ENCODE peak calls at places on chromosomes 6 and 20, in five cellular contexts. L is lower lobe of right lung; D is OCI-LY7; I is effector memory CD4-positive, alpha-beta T cell; Q is SK-N-MC. E is an unnamed sample.

GRCh38 chr6:28643017-28643740 is 117.5 kb downstream of the GPX5 start:
- DNase-seq in D (no peak), Q (peak; percentile 88), L (no peak), I (no peak), E (no peak)

GRCh38 chr6:39646751-39647420 is 78.3 kb downstream of the KIF6 start:
- DNase-seq in D (no peak), Q (peak; percentile 80), I (no peak), L (no peak), E (no peak)

GRCh38 chr6:35092362-35093117 is 48.6 kb downstream of the TCP11 start:
- DNase-seq in I (no peak), D (no peak), L (no peak), Q (no peak), E (peak; percentile 40)

GRCh38 chr20:37356387-37356786 is 10.4 kb downstream of the SRC start:
- DNase-seq in Q (no peak), I (no peak), D (no peak), L (peak; percentile 85), E (peak; percentile 52)

GRCh38 chr6:29793036-29793356 is 34.6 kb upstream of the HLA-G start:
- DNase-seq in D (no peak), L (no peak), Q (no peak), I (no peak), E (no peak)

GRCh38 chr6:39347906-39348585 is 25.5 kb upstream of the KCNK16 start:
- DNase-seq in D (peak; percentile 47), Q (peak; percentile 32), L (peak; percentile 78), I (no peak), E (peak; percentile 45)

GRCh38 chr6:159961523-159961922 is 7.4 kb upstream of the IGF2R start:
- DNase-seq in I (no peak), D (no peak), Q (no peak), L (no peak), E (no peak)

GRCh38 chr6:33759887-33760629 is 13.4 kb upstream of the IP6K3 start:
- DNase-seq in L (no peak), D (no peak), Q (no peak), I (no peak), E (no peak)

GRCh38 chr6:143333081-143333480 is 117.4 kb downstream of the ADAT2 start:
- DNase-seq in Q (no peak), L (no peak), I (no peak), D (no peak), E (no peak)

DNA sequence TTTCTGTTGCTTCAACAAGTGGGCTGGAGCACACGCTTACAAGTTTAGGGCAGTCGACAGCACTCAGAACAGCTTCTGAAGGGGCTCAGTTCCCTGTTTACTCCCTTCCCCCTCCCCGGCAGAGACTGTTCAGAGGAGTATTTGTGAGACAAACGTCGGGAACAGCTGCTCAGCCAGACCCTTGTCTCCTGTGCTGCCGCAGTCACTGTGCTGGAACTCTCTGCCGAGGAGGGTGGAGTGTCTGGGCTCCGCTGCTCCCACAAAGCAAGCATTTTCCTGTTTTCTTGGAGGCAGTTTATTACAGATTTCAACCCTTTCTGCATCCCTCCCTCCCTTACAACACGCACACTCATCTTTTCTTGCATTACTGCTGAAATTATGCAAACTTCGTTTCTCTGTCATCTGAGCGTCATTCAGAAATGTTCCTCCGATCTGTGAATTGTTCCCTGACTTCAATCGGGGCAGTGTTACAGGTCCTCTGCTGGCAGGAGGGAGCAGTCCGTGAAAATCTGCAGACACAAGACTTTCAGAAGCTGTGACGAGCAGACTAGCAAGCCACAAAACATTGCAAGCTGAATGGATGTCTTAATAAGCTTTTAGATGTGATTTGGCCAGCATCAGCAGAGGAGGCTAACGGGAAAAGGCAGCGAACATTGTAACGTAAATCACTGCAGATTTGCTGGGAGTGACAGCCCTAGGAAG is 76.3 kb downstream of the LYRM2 start:
- DNase-seq in D (no peak), Q (no peak), I (no peak), L (no peak), E (peak; percentile 26)
- H3K4me3 ChIP-seq in D (no peak overlapping the region), Q (no peak overlapping the region), I (no peak overlapping the region), L (peak overlapping the region; percentile 9), E (peak overlapping the region; percentile 0)

DNA sequence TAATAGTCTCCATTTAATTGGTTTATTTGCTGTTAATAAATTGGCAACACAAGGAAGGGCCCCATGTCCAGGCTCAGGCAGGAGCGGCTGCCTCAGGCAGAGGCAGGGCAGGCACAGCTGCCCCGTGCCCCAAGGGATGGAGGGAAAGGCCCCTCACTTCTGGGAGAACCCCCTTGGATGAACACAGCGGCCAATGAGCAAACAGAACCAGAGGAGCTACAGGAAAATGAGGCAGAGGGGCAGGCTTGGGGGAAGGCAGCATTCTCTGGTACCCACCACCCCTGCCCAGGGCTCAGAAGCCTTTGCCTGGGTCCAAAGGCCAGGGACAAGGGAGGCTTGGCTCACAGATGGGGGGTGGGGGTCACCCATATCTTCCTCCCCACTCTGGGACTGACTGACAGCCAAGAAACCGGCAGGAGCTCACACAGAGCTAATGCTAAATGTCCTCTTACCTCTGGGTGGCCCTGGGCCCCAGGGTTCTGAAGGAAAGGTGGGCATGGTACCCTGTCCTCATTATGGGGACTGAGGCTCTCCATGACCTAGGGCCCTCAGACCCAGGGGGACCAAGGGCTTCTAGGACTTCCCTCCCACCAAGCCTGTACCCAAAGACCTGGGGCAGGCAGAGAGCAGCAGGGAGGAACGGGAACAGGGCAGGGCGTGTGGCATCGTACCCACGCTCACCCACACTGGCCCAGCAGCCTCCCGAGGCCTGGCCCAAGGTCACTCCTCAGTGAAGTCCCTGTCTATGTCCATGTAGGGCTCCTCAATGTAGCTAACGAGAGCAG is 47.0 kb downstream of the MYH7B start:
- DNase-seq in I (no peak), D (no peak), L (peak; percentile 28), Q (no peak), E (no peak)
- H3K36me3 ChIP-seq in I (peaks cover 89% of the 10 kb centered on the region), D (peaks cover 54% of the 10 kb centered on the region), L (peaks cover 98% of the 10 kb centered on the region), Q (peaks cover 49% of the 10 kb centered on the region), E (no peaks in the 10 kb centered on the region)

GRCh38 chr6:112801681-112802080 is 454.6 kb downstream of the RFPL4B start:
- DNase-seq in I (no peak), Q (no peak), L (no peak), D (no peak), E (no peak)
- H3K4me3 ChIP-seq in I (no peak overlapping the region), Q (no peak overlapping the region), L (no peak overlapping the region), D (no peak overlapping the region), E (no peak overlapping the region)

DNA sequence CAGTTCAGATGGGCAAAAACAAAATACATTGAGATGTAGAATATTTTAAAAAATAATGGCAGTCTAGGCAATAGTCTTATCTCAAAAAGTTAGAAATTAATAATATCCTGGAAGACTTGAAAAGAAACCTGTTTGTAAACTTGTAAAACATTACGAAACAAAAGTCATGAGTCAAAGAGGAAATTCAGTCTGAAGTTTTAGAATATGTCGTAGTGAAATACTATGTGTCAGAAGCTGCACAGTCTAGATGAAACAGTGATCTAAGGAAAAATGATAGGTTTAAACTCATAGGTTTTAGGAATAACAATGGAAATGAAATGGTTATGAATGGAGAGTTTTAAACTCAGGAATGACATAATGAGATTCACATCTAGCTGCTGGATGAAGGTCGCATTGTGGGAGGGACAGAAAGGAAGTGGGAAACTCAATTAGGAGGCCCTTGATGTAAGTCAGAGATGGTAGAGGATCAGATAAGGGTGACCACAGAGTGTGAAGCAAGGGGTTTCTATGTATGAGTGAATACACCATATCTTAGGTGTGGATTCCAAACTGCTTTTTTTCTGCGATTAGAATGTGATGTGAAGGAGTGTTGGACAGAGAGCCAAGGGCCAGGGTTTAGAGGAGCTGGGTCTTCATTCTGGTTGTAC is 2.8 kb downstream of the SNRPB2 start:
- DNase-seq in Q (no peak), L (no peak), I (no peak), D (no peak), E (no peak)
- H3K36me3 ChIP-seq in Q (peaks cover 66% of the 10 kb centered on the region), L (peaks cover 58% of the 10 kb centered on the region), I (peaks cover 50% of the 10 kb centered on the region), D (peaks cover 69% of the 10 kb centered on the region), E (no peaks in the 10 kb centered on the region)

DNA sequence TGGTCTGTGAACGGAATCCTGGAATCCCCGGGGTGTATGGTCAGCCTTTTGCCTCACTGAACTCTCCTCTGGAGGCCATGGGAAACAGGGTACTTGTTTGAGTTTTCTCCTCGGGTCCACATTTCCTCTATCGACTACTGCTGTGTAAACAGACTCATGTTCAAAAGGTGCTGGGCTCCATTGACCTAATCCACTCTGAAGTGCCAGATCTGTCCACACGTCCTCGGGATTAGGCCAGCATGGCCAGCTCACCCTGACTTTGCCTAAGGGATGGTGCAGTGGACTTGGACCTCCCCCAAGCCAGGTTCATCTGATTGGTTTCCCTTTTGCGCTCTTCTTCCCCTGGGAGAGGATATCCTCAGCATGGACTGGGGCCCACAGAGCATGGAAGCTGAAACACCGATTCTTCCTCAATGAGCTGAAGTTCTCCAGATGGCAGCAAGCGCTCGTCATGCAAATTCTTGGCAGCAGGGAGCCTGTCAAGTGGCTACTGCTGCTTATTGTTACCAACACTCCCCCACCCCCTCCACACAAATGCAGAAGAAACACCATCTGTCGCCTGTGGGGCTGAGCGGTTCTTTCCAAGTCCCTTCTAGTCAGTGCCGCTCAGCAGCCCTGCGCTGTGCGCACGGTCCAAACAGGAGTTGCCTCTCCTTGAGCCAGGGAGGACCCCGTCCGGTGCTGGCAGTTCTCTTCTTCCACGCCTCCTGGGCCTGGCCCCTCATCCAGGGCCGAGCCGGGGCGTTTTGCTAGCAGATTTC is 292.6 kb upstream of the MARCKS start:
- DNase-seq in D (no peak), I (no peak), L (peak; percentile 62), Q (peak; percentile 77), E (peak; percentile 77)
- H3K4me3 ChIP-seq in D (no peak overlapping the region), I (no peak overlapping the region), L (peak overlapping the region; percentile 9), Q (peak overlapping the region; percentile 76), E (no peak overlapping the region)

DNA sequence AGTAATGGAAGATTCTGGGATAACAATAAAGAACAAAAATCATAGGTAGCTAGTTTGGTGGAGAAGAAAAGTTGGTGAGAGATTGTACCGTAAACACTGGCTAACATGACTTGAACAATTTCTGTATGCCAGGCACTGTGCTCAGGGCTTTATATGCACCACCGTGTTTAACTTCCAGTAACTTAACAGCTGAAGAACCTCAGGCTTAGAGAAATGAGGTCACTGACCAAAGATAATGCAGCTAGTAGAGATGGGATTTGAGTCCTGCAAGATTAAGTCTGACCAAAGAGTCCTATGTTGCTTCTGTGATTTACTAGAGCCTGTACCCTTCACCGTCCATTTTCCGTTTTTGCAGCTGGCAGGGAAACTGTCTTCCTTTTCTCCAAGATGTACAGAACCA is 2.7 kb downstream of the CSTF1 start:
- DNase-seq in I (no peak), L (no peak), Q (no peak), D (no peak), E (no peak)
- H3K36me3 ChIP-seq in I (peaks cover 40% of the 10 kb centered on the region), L (peaks cover 49% of the 10 kb centered on the region), Q (peaks cover 61% of the 10 kb centered on the region), D (peaks cover 76% of the 10 kb centered on the region), E (no peaks in the 10 kb centered on the region)

DNA sequence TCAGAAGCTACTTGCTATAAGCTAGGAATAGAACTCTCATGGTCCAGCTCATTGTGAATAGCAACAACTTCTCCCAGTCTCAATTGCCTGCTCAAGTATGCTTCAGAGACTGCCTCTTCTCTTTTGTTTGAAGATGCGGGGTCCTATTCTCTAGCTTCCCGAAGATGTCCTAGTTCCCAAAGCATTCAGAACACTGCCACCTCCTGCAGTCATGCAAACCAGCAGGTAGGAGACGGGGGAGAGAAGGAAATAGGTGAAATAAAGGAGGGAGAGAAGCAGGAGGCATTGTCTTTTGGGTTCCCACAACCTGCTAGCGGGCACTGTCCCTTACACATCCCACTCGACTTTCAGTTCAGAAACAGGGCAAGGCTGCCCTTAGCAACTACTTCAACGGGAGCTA is 61.7 kb upstream of the ATXN1 start:
- DNase-seq in Q (no peak), D (no peak), I (no peak), L (no peak), E (no peak)
- H3K4me3 ChIP-seq in Q (no peak overlapping the region), D (no peak overlapping the region), I (no peak overlapping the region), L (no peak overlapping the region), E (no peak overlapping the region)

E was measured in uterus.